ENCODE peak calls at places on chromosomes 6 and 20, in eight cellular contexts. Q, N, P, I, L, M, J and O are unnamed samples.

GRCh38 chr6:43070028-43070632 is 6.0 kb upstream of the PTK7 start:
- DNase-seq in Q (no peak), N (peak), P (peak), I (no peak), L (no peak), M (peak), J (peak), O (peak)

GRCh38 chr6:53437557-53438202 is 88.9 kb upstream of the ELOVL5 start:
- DNase-seq in Q (no peak), N (peak), P (peak), I (no peak), L (peak), M (peak), J (peak), O (peak)

GRCh38 chr6:14757414-14757813 is 488.5 kb upstream of the JARID2 start:
- DNase-seq in Q (no peak), N (no peak), P (no peak), I (no peak), L (no peak), M (no peak), J (no peak), O (no peak)

GRCh38 chr20:64231621-64232550 is 23.7 kb upstream of the PCMTD2 start:
- DNase-seq in Q (no peak), N (no peak), P (no peak), I (no peak), L (no peak), M (no peak), J (no peak), O (no peak)

GRCh38 chr6:128070406-128070805 is 169.5 kb upstream of the THEMIS start:
- DNase-seq in Q (no peak), N (no peak), P (no peak), I (no peak), L (no peak), M (peak), J (no peak), O (no peak)

GRCh38 chr20:1776608-1777475 is 118.4 kb upstream of the SIRPA start:
- DNase-seq in Q (peak), N (peak), P (peak), I (peak), L (peak), M (peak), J (peak), O (peak)

GRCh38 chr6:122702846-122703245 is 76.7 kb upstream of the FABP7 start:
- DNase-seq in Q (no peak), N (no peak), P (no peak), I (no peak), L (no peak), M (no peak), J (no peak), O (no peak)

GRCh38 chr6:41268478-41268877 is 18.0 kb downstream of the TREM1 start:
- DNase-seq in Q (no peak), N (no peak), P (no peak), I (no peak), L (no peak), M (no peak), J (no peak), O (no peak)

GRCh38 chr6:3608159-3608558 is 143.4 kb downstream of the PXDC1 start:
- DNase-seq in Q (no peak), N (no peak), P (no peak), I (no peak), L (no peak), M (no peak), J (no peak), O (no peak)

GRCh38 chr20:35776513-35777101 is 4.8 kb downstream of the PHF20 start:
- DNase-seq in Q (no peak), N (no peak), P (peak), I (peak), L (no peak), M (no peak), J (peak), O (no peak)

GRCh38 chr6:114343782-114344144 is 940 bp upstream of the HS3ST5 start:
- DNase-seq in Q (no peak), N (no peak), P (no peak), I (no peak), L (no peak), M (no peak), J (no peak), O (no peak)

GRCh38 chr6:108589244-108589730 is 28.6 kb downstream of the FOXO3 start:
- DNase-seq in Q (peak), N (peak), P (no peak), I (peak), L (peak), M (peak), J (peak), O (no peak)

GRCh38 chr20:45456632-45457031 is 12.9 kb upstream of the WFDC2 start:
- DNase-seq in Q (no peak), N (peak), P (no peak), I (no peak), L (no peak), M (no peak), J (no peak), O (peak)

GRCh38 chr20:13778827-13779226 is 5.9 kb downstream of the ESF1 start:
- DNase-seq in Q (no peak), N (no peak), P (no peak), I (no peak), L (no peak), M (no peak), J (no peak), O (no peak)

GRCh38 chr6:25697537-25698340 is 45.7 kb downstream of the SCGN start:
- DNase-seq in Q (no peak), N (no peak), P (no peak), I (no peak), L (no peak), M (no peak), J (no peak), O (no peak)

GRCh38 chr6:169824848-169825557 is 73.6 kb downstream of the ERMARD start:
- DNase-seq in Q (peak), N (no peak), P (no peak), I (no peak), L (no peak), M (no peak), J (no peak), O (no peak)

GRCh38 chr6:33171096-33171888 is 21.0 kb downstream of the COL11A2 start:
- DNase-seq in Q (no peak), N (no peak), P (no peak), I (no peak), L (no peak), M (no peak), J (no peak), O (no peak)

GRCh38 chr6:41594766-41595165 is 43.5 kb upstream of the MDFI start:
- DNase-seq in Q (no peak), N (no peak), P (no peak), I (no peak), L (no peak), M (no peak), J (no peak), O (no peak)

GRCh38 chr20:24949756-24950127 is 673 bp downstream of the CST7 start:
- DNase-seq in Q (no peak), N (no peak), P (no peak), I (no peak), L (no peak), M (no peak), J (no peak), O (no peak)

GRCh38 chr6:134003542-134003951 is 48.9 kb downstream of the SLC2A12 start:
- DNase-seq in Q (no peak), N (no peak), P (no peak), I (no peak), L (no peak), M (no peak), J (no peak), O (no peak)

GRCh38 chr20:50302463-50303041 is 111.9 kb downstream of the CEBPB start:
- DNase-seq in Q (no peak), N (no peak), P (peak), I (no peak), L (no peak), M (peak), J (no peak), O (no peak)

GRCh38 chr20:24817351-24817750 is 131.7 kb upstream of the CST7 start:
- DNase-seq in Q (no peak), N (no peak), P (no peak), I (no peak), L (no peak), M (no peak), J (no peak), O (no peak)

GRCh38 chr6:142756215-142756630 is 188.8 kb downstream of the HIVEP2 start:
- DNase-seq in Q (no peak), N (no peak), P (no peak), I (no peak), L (no peak), M (peak), J (peak), O (no peak)

GRCh38 chr6:137389150-137389664 is 105.0 kb downstream of the OLIG3 start:
- DNase-seq in Q (no peak), N (peak), P (no peak), I (no peak), L (peak), M (no peak), J (peak), O (no peak)

GRCh38 chr6:148768646-148769270 is 21.9 kb downstream of the UST start:
- DNase-seq in Q (no peak), N (no peak), P (no peak), I (no peak), L (no peak), M (no peak), J (no peak), O (no peak)

GRCh38 chr6:3439961-3440360 is 16.9 kb downstream of the SLC22A23 start:
- DNase-seq in Q (no peak), N (no peak), P (no peak), I (no peak), L (no peak), M (no peak), J (no peak), O (no peak)

GRCh38 chr20:49345538-49345937 is 67.7 kb upstream of the ZNFX1 start:
- DNase-seq in Q (no peak), N (no peak), P (peak), I (no peak), L (no peak), M (peak), J (peak), O (peak)

GRCh38 chr20:61937146-61937962 is 128.3 kb downstream of the TAF4 start:
- DNase-seq in Q (no peak), N (no peak), P (no peak), I (no peak), L (no peak), M (no peak), J (no peak), O (no peak)

GRCh38 chr6:116424001-116424400 is 37.2 kb upstream of the CALHM6 start:
- DNase-seq in Q (no peak), N (no peak), P (no peak), I (no peak), L (no peak), M (peak), J (peak), O (no peak)

GRCh38 chr20:658731-659291 is 5.8 kb upstream of the SRXN1 start:
- DNase-seq in Q (no peak), N (no peak), P (no peak), I (no peak), L (no peak), M (no peak), J (no peak), O (no peak)

GRCh38 chr6:163712569-163712966 is 298.1 kb downstream of the QKI start:
- DNase-seq in Q (no peak), N (no peak), P (no peak), I (no peak), L (no peak), M (peak), J (peak), O (no peak)

GRCh38 chr6:27604986-27605385 is 132.1 kb upstream of the ZNF184 start:
- DNase-seq in Q (no peak), N (peak), P (no peak), I (no peak), L (no peak), M (no peak), J (peak), O (no peak)